ENCODE peak calls at places on chromosome 1, in four cellular contexts. One of them, this sample, is unnamed.
A peak's percentile ranks its signal among the peaks of the same experiment; 100 is the strongest.

GRCh38 chr1:169060010-169060722 is 46.3 kb upstream of the ATP1B1 start:
- DNase-seq in IMR-90: no peak
- DNase-seq in Calu3: peak; percentile 34
- DNase-seq in heart right ventricle: no peak
- DNase-seq in this sample: no peak

GRCh38 chr1:12407050-12407961 is 177.5 kb downstream of the VPS13D start:
- DNase-seq in IMR-90: peak; percentile 84
- DNase-seq in Calu3: peak; percentile 10
- DNase-seq in heart right ventricle: peak; percentile 25
- DNase-seq in this sample: no peak

GRCh38 chr1:170010443-170010842 is 64.1 kb downstream of the KIFAP3 start:
- DNase-seq in IMR-90: peak; percentile 55
- DNase-seq in Calu3: peak; percentile 65
- DNase-seq in heart right ventricle: peak; percentile 64
- DNase-seq in this sample: no peak

GRCh38 chr1:42639116-42639515 is 19.1 kb upstream of the PPIH start:
- DNase-seq in IMR-90: peak; percentile 8
- DNase-seq in Calu3: no peak
- DNase-seq in heart right ventricle: no peak
- DNase-seq in this sample: no peak

GRCh38 chr1:5994713-5995621 is 2.7 kb upstream of the NPHP4 start:
- DNase-seq in IMR-90: no peak
- DNase-seq in Calu3: no peak
- DNase-seq in heart right ventricle: no peak
- DNase-seq in this sample: no peak

GRCh38 chr1:14138135-14138506 is 438.1 kb downstream of the PRDM2 start:
- DNase-seq in IMR-90: no peak
- DNase-seq in Calu3: no peak
- DNase-seq in heart right ventricle: no peak
- DNase-seq in this sample: no peak

GRCh38 chr1:224542783-224543440 is 73.2 kb upstream of the CNIH3 start:
- DNase-seq in IMR-90: peak; percentile 99
- DNase-seq in Calu3: peak; percentile 45
- DNase-seq in heart right ventricle: no peak
- DNase-seq in this sample: no peak

GRCh38 chr1:172510479-172510878 is 22.5 kb upstream of the SUCO start:
- DNase-seq in IMR-90: no peak
- DNase-seq in Calu3: no peak
- DNase-seq in heart right ventricle: no peak
- DNase-seq in this sample: no peak

GRCh38 chr1:42682739-42683529 is 716 bp downstream of the YBX1 start:
- DNase-seq in IMR-90: peak; percentile 69
- DNase-seq in Calu3: peak; percentile 78
- DNase-seq in heart right ventricle: peak; percentile 70
- DNase-seq in this sample: peak; percentile 48

GRCh38 chr1:223844962-223845809 is 561 bp downstream of the TP53BP2 start:
- DNase-seq in IMR-90: peak; percentile 62
- DNase-seq in Calu3: peak; percentile 60
- DNase-seq in heart right ventricle: peak; percentile 56
- DNase-seq in this sample: no peak

GRCh38 chr1:230577537-230577936 is 64.7 kb upstream of the COG2 start:
- DNase-seq in IMR-90: no peak
- DNase-seq in Calu3: no peak
- DNase-seq in heart right ventricle: no peak
- DNase-seq in this sample: no peak

GRCh38 chr1:230587056-230587455 is 55.2 kb upstream of the COG2 start:
- DNase-seq in IMR-90: no peak
- DNase-seq in Calu3: no peak
- DNase-seq in heart right ventricle: no peak
- DNase-seq in this sample: no peak

GRCh38 chr1:230584660-230585059 is 57.6 kb upstream of the COG2 start:
- DNase-seq in IMR-90: no peak
- DNase-seq in Calu3: no peak
- DNase-seq in heart right ventricle: no peak
- DNase-seq in this sample: no peak

GRCh38 chr1:230578621-230579020 is 63.7 kb upstream of the COG2 start:
- DNase-seq in IMR-90: no peak
- DNase-seq in Calu3: no peak
- DNase-seq in heart right ventricle: no peak
- DNase-seq in this sample: no peak

DNA sequence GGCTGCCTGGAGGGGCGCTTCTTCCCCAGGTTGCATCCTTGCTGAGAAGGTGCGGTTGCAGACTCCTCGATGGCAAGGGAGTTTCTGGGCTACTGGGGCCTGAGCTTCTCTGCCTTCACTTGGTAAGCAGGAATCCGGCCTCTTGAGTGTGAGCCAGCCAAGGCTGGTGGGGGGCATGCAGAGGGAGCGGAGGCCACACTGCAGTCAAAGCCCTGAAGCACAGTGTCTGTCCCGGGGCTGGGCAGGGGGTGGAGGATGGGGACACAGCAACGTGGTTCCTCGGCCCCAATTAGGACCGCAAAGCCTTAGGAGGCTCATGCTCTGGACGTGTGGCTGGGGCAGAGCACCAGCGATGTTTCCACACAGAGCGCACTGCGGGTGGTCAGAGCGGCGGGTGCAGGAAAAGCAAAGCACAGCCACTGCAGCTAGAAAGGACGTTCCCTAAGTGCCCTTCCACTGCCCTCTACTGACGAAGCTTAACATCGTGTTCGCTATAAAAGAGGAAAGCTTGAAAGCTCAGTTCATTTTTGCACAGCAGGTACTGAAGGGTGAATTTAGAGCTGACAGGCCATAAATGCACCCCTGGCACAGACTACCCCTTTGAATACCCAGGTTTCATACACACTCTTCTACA is 60.7 kb upstream of the COG2 start:
- DNase-seq in IMR-90: no peak
- DNase-seq in Calu3: no peak
- DNase-seq in heart right ventricle: no peak
- DNase-seq in this sample: no peak
- TF ChIP-seq CTCF in IMR-90: no peak
- TF ChIP-seq CTCF in Calu3: no peak
- TF ChIP-seq CTCF in heart right ventricle: no peak
- TF ChIP-seq CTCF in this sample: no peak

GRCh38 chr1:160789702-160790611 is 6.0 kb upstream of the LY9 start:
- DNase-seq in IMR-90: no peak
- DNase-seq in Calu3: no peak
- DNase-seq in heart right ventricle: no peak
- DNase-seq in this sample: no peak

GRCh38 chr1:160794396-160794795 is 1.6 kb upstream of the LY9 start:
- DNase-seq in IMR-90: no peak
- DNase-seq in Calu3: no peak
- DNase-seq in heart right ventricle: no peak
- DNase-seq in this sample: no peak

DNA sequence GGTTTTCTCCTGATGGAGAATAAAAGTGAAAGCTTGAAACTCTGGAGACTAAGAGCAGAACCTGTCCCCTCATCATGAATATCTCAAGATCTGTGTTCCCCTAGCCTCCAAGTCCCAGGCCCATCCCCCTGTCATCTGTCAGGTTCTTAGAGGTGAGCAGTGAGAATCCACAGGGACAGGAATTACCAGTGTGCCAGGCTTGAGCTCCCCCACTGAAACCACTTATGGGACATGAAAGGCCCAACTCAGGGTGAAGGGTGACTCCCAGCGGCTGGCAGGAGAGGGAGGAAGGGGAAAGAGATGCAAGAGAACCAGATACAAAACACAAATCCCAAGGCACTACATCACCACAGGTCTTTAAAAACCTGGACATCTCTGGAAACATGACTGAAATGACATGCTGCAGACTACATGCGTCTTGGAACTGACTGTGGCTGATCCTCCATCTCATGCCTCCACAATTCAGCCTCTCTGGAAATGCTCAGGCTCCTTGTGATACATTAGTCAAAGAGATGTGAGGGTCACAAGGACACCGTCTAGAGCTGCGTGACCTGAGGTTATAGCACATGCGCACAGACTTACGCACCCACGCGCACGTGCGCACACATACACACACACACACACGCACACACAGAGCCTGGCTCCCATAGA is 6.8 kb upstream of the LY9 start:
- DNase-seq in IMR-90: no peak
- DNase-seq in Calu3: no peak
- DNase-seq in heart right ventricle: no peak
- DNase-seq in this sample: no peak
- TF ChIP-seq CTCF in IMR-90: no peak
- TF ChIP-seq CTCF in Calu3: no peak
- TF ChIP-seq CTCF in heart right ventricle: no peak
- TF ChIP-seq CTCF in this sample: no peak

DNA sequence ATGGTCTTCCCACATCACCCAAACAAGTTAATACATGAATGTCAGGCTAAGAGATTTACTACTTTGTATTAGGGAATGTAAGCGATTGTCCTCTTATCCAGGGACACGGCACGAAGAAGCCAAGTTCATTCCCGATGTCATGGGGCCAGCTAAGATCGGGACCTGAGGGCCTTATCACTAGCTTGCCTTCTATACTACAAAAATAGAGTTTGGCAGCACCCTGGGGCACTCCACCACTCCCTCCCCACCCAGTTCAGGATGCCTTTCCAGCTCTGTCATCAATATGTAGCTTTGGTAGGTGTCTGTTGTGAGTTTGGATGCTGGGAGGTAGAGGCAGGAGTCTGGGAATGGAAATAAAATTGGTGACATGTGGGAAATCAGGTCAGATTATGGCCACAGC is 197.5 kb downstream of the ATG4C start:
- DNase-seq in IMR-90: no peak
- DNase-seq in Calu3: no peak
- DNase-seq in heart right ventricle: peak; percentile 20
- DNase-seq in this sample: no peak
- TF ChIP-seq CTCF in IMR-90: no peak
- TF ChIP-seq CTCF in Calu3: no peak
- TF ChIP-seq CTCF in heart right ventricle: no peak
- TF ChIP-seq CTCF in this sample: no peak

DNA sequence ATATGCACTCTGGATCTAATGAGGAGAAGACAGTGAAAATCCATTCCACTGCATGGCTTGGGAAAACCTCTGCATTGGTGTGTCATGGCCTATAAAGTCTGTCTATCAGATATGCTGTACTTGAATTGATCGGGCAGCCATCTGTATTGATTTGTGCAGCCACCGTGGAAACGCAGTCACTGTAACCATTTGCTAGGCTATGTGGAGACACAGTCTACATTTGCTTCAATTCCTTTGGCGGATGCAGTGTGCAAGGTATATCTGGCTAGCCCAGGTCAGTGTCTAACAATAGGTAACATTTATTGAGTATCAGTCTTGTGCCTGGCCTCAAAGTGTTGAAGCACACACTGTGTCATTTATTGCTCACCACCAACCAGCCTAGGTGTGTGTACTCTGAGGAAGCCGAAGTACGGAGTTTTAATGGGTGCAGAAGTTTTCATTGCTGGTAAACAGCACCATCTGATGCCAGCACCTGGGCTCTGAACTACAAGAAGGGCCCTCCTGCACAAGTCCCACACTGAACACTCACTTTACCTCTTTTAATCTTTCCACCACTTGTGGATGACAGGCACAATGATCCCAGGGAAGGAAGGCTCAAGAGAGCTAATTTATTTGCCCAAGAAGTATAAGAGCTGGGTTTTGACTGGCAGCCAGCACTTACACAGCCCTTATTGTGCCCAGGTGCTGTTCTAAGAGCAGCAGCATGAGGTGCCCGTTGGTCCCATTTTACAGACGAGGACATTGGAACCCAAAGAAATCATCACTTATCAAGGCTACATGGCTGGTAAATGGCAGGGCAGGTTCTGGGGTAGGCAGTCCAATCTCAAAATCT is 83.3 kb downstream of the DAB1 start:
- DNase-seq in IMR-90: no peak
- DNase-seq in Calu3: no peak
- DNase-seq in heart right ventricle: no peak
- DNase-seq in this sample: no peak
- TF ChIP-seq CTCF in IMR-90: no peak
- TF ChIP-seq CTCF in Calu3: no peak
- TF ChIP-seq CTCF in heart right ventricle: no peak
- TF ChIP-seq CTCF in this sample: no peak

GRCh38 chr1:9384751-9385245 is 92.1 kb downstream of the SPSB1 start:
- DNase-seq in IMR-90: no peak
- DNase-seq in Calu3: no peak
- DNase-seq in heart right ventricle: peak; percentile 68
- DNase-seq in this sample: no peak
- TF ChIP-seq CTCF in IMR-90: no peak
- TF ChIP-seq CTCF in Calu3: no peak
- TF ChIP-seq CTCF in heart right ventricle: no peak
- TF ChIP-seq CTCF in this sample: no peak

DNA sequence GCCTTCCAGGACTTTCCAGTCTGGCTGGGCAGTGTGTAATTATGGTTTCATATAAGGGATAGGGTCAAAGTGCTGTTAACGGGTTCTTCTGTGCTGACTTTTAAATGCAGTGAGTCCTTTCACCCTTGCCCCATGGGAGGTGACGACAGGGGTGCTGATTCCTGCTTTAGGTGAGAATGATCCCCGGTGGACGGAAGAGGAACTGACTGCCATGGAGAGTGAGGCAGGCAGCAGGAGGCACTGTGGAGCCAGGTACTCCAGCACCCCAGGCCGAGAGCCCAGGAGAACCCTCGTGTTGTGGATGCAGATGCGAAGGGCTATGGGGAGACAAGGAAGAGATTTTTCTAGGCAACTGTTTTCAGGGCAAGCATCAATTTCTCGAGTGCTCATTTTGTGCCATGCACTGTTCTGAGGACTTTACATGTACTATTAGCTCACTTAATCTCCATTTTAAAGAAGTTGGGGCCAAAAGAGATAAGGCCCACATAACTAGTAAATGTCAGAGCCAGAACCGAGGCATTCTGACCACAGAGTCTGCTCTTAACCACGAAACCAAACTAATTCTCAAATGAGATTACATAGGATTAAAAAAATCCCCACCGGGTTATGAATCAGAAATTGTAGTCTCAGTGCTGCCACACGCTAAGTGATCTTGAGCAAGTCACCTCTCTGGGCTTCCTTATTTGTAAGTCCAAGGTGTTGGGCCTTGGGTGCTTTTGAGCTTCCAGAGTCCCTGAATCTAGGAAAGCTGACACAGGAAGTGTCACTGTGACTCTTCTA is 28.2 kb downstream of the STPG1 start:
- DNase-seq in IMR-90: peak; percentile 49
- DNase-seq in Calu3: no peak
- DNase-seq in heart right ventricle: no peak
- DNase-seq in this sample: no peak
- TF ChIP-seq CTCF in IMR-90: peak; percentile 59
- TF ChIP-seq CTCF in Calu3: no peak
- TF ChIP-seq CTCF in heart right ventricle: peak; percentile 28
- TF ChIP-seq CTCF in this sample: peak; percentile 53

GRCh38 chr1:27367160-27367650 is 444 bp upstream of the MAP3K6 start:
- DNase-seq in IMR-90: no peak
- DNase-seq in Calu3: no peak
- DNase-seq in heart right ventricle: no peak
- DNase-seq in this sample: no peak

GRCh38 chr1:27366411-27367159 is at the start of gene MAP3K6:
- DNase-seq in IMR-90: peak; percentile 59
- DNase-seq in Calu3: peak; percentile 79
- DNase-seq in heart right ventricle: peak; percentile 89
- DNase-seq in this sample: peak; percentile 46

GRCh38 chr1:27366113-27366410 is 699 bp downstream of the MAP3K6 start:
- DNase-seq in IMR-90: peak; percentile 49
- DNase-seq in Calu3: peak; percentile 74
- DNase-seq in heart right ventricle: peak; percentile 92
- DNase-seq in this sample: peak; percentile 55

GRCh38 chr1:27372022-27372807 is 2.4 kb downstream of the FCN3 start:
- DNase-seq in IMR-90: no peak
- DNase-seq in Calu3: no peak
- DNase-seq in heart right ventricle: no peak
- DNase-seq in this sample: no peak

GRCh38 chr1:27368872-27369703 is 2.3 kb upstream of the MAP3K6 start:
- DNase-seq in IMR-90: peak; percentile 40
- DNase-seq in Calu3: no peak
- DNase-seq in heart right ventricle: no peak
- DNase-seq in this sample: no peak
- TF ChIP-seq CTCF in IMR-90: peak; percentile 45
- TF ChIP-seq CTCF in Calu3: peak; percentile 14
- TF ChIP-seq CTCF in heart right ventricle: peak; percentile 27
- TF ChIP-seq CTCF in this sample: peak; percentile 24

GRCh38 chr1:200206340-200206739 is 178.8 kb downstream of the NR5A2 start:
- DNase-seq in IMR-90: peak; percentile 90
- DNase-seq in Calu3: no peak
- DNase-seq in heart right ventricle: no peak
- DNase-seq in this sample: no peak
- TF ChIP-seq CTCF in IMR-90: no peak
- TF ChIP-seq CTCF in Calu3: no peak
- TF ChIP-seq CTCF in heart right ventricle: no peak
- TF ChIP-seq CTCF in this sample: no peak